ENCODE peak calls at places on chromosome 6, in five cellular contexts. K is LHCN-M2, T is HCEC 1CT, I is NCI-H774, X is esophagus squamous epithelium. R is an unnamed sample.

GRCh38 chr6:4370066-4370465 is 234.7 kb upstream of the ECI2 start:
- DNase-seq in X (no peak), I (no peak), K (peak; percentile 95), T (peak; percentile 99), R (peak; percentile 91)

GRCh38 chr6:62285612-62286469 is at the start of gene KHDRBS2:
- DNase-seq in K (no peak), I (peak; percentile 89), X (peak; percentile 59), T (no peak), R (no peak)

GRCh38 chr6:3607599-3607998 is 143.9 kb downstream of the PXDC1 start:
- DNase-seq in K (no peak), I (no peak), X (no peak), T (no peak), R (no peak)

GRCh38 chr6:43076093-43076927 is at the start of gene PTK7:
- DNase-seq in T (peak; percentile 41), K (peak; percentile 51), X (no peak), I (peak; percentile 50), R (peak; percentile 71)

GRCh38 chr6:47247227-47247797 is 62.4 kb downstream of the TNFRSF21 start:
- DNase-seq in X (no peak), T (peak; percentile 38), I (peak; percentile 64), K (peak; percentile 79), R (no peak)

GRCh38 chr6:108716801-108717791 is 131.1 kb upstream of the ARMC2 start:
- DNase-seq in K (no peak), T (no peak), I (no peak), X (no peak), R (no peak)

GRCh38 chr6:87045521-87046075 is 49.3 kb downstream of the CGA start:
- DNase-seq in I (no peak), T (no peak), K (no peak), X (no peak), R (no peak)

GRCh38 chr6:28280595-28281287 is 631 bp upstream of the PGBD1 start:
- DNase-seq in T (no peak), K (no peak), X (no peak), I (no peak), R (no peak)

GRCh38 chr6:134686071-134686470 is 263.8 kb downstream of the ALDH8A1 start:
- DNase-seq in I (peak; percentile 45), T (peak; percentile 82), K (peak; percentile 53), X (no peak), R (peak; percentile 7)

GRCh38 chr6:148720371-148720770 is 26.5 kb upstream of the UST start:
- DNase-seq in X (no peak), T (peak; percentile 50), K (no peak), I (no peak), R (peak; percentile 76)

GRCh38 chr6:41072836-41073202 is at the start of gene NFYA:
- DNase-seq in X (peak; percentile 100), T (peak; percentile 99), I (peak; percentile 100), K (no peak), R (peak; percentile 100)

GRCh38 chr6:73655341-73655917 is 1.6 kb upstream of the SLC17A5 start:
- DNase-seq in K (no peak), I (no peak), X (no peak), T (no peak), R (no peak)

GRCh38 chr6:155417454-155417853 is 38.2 kb downstream of the NOX3 start:
- DNase-seq in I (no peak), K (peak; percentile 3), T (peak; percentile 15), X (no peak), R (peak; percentile 6)

GRCh38 chr6:65199683-65200082 is 507.3 kb downstream of the EYS start:
- DNase-seq in T (no peak), K (no peak), I (no peak), X (no peak), R (peak; percentile 57)

GRCh38 chr6:57104350-57104749 is 14.4 kb downstream of the ZNF451 start:
- DNase-seq in I (no peak), T (no peak), K (no peak), X (no peak), R (no peak)

GRCh38 chr6:14831922-14832321 is 413.9 kb upstream of the JARID2 start:
- DNase-seq in T (no peak), X (no peak), I (no peak), K (no peak), R (no peak)

GRCh38 chr6:39281312-39281980 is 32.8 kb downstream of the KCNK17 start:
- DNase-seq in X (no peak), I (no peak), K (no peak), T (no peak), R (no peak)

GRCh38 chr6:28880519-28880893 is 43.3 kb downstream of the TRIM27 start:
- DNase-seq in I (no peak), T (no peak), X (no peak), K (no peak), R (no peak)

GRCh38 chr6:10099648-10100047 is 315.2 kb downstream of the TFAP2A start:
- DNase-seq in T (no peak), I (no peak), X (no peak), K (no peak), R (no peak)

GRCh38 chr6:41093729-41094128 is 21.0 kb downstream of the NFYA start:
- DNase-seq in I (no peak), T (no peak), K (no peak), X (no peak), R (no peak)

GRCh38 chr6:110404602-110405001 is 10.8 kb downstream of the DDO start:
- DNase-seq in I (no peak), K (no peak), X (no peak), T (no peak), R (no peak)

GRCh38 chr6:168165373-168165772 is 86.4 kb upstream of the FRMD1 start:
- DNase-seq in X (no peak), K (no peak), T (no peak), I (no peak), R (no peak)

GRCh38 chr6:105094133-105094640 is 85.6 kb downstream of the POPDC3 start:
- DNase-seq in T (no peak), X (no peak), K (no peak), I (no peak), R (no peak)